ENCODE peak calls at places on chromosomes 12 and 14, in eight cellular contexts. H, I, O, Q, B, A, K and Y are unnamed samples.
A peak's percentile ranks its signal among the peaks of the same experiment; 100 is the strongest.

GRCh38 chr12:45416161-45416560 is 200.3 kb downstream of the ANO6 start:
- DNase-seq in B (no peak), A (no peak), O (no peak), K (no peak), Q (no peak), I (no peak), H (no peak), Y (no peak)

GRCh38 chr12:1429980-1430379 is 164.4 kb downstream of the FBXL14 start:
- DNase-seq in O (no peak), Q (peak; percentile 89), K (no peak), A (peak; percentile 37), H (no peak), B (no peak), I (no peak), Y (peak; percentile 63)

GRCh38 chr14:101360045-101360931 is 201.0 kb upstream of the DIO3 start:
- DNase-seq in I (no peak), H (peak; percentile 4), Q (peak; percentile 7), K (no peak), O (no peak), A (no peak), B (no peak), Y (no peak)

GRCh38 chr14:38882533-38882932 is 220.5 kb downstream of the SEC23A start:
- DNase-seq in H (no peak), A (no peak), B (no peak), I (no peak), Q (no peak), O (no peak), K (no peak), Y (no peak)

GRCh38 chr12:124694846-124695497 is 127.6 kb upstream of the NCOR2 start:
- DNase-seq in O (no peak), I (peak; percentile 83), A (no peak), H (no peak), B (no peak), K (no peak), Q (peak; percentile 94), Y (peak; percentile 93)

GRCh38 chr14:81062816-81063215 is 107.4 kb downstream of the TSHR start:
- DNase-seq in O (no peak), I (no peak), A (no peak), B (no peak), Q (no peak), K (no peak), H (no peak), Y (no peak)

GRCh38 chr12:112087055-112087850 is 21.3 kb downstream of the NAA25 start:
- DNase-seq in O (no peak), K (no peak), A (no peak), Q (peak; percentile 16), H (no peak), I (no peak), B (no peak), Y (no peak)

GRCh38 chr14:92677087-92677668 is 71.2 kb downstream of the LGMN start:
- DNase-seq in K (no peak), H (peak; percentile 53), O (no peak), A (no peak), Q (no peak), I (no peak), B (no peak), Y (no peak)

GRCh38 chr12:107491856-107492255 is 193.7 kb upstream of the PWP1 start:
- DNase-seq in K (no peak), O (no peak), H (no peak), Q (peak; percentile 16), B (no peak), A (no peak), I (no peak), Y (no peak)

GRCh38 chr14:70822706-70823185 is 13.4 kb upstream of the MAP3K9 start:
- DNase-seq in O (no peak), A (no peak), Q (peak; percentile 54), B (no peak), K (peak; percentile 51), I (no peak), H (no peak), Y (no peak)

GRCh38 chr14:101232340-101233015 is 328.8 kb upstream of the DIO3 start:
- DNase-seq in I (no peak), K (no peak), Q (no peak), A (no peak), H (no peak), B (no peak), O (no peak), Y (no peak)

GRCh38 chr14:61797304-61797703 is 35.1 kb downstream of the SNAPC1 start:
- DNase-seq in A (no peak), Q (no peak), O (no peak), H (no peak), K (no peak), I (no peak), B (no peak), Y (no peak)

GRCh38 chr12:108642899-108643654 is 9.4 kb upstream of the SELPLG start:
- DNase-seq in I (no peak), K (no peak), B (no peak), O (no peak), A (no peak), Q (no peak), H (no peak), Y (no peak)

GRCh38 chr14:36976571-36977023 is 195.8 kb downstream of the SLC25A21 start:
- DNase-seq in B (no peak), O (no peak), K (no peak), I (no peak), A (no peak), H (peak; percentile 92), Q (peak; percentile 56), Y (peak; percentile 33)

GRCh38 chr12:47881041-47881440 is 23.8 kb downstream of the VDR start:
- DNase-seq in K (no peak), A (no peak), O (no peak), B (no peak), Q (peak; percentile 55), H (no peak), I (no peak), Y (no peak)

GRCh38 chr12:27982951-27983350 is 10.4 kb upstream of the PTHLH start:
- DNase-seq in Q (no peak), A (no peak), O (no peak), B (no peak), H (no peak), K (no peak), I (no peak), Y (no peak)

GRCh38 chr12:121060149-121061001 is 21.3 kb upstream of the OASL start:
- DNase-seq in H (peak; percentile 45), O (peak; percentile 54), K (peak; percentile 40), I (peak; percentile 43), A (no peak), Q (peak; percentile 70), B (peak; percentile 22), Y (peak; percentile 32)

GRCh38 chr12:65278576-65279386 is at the start of gene MSRB3:
- DNase-seq in A (no peak), I (peak; percentile 17), O (no peak), Q (peak; percentile 88), K (peak; percentile 54), B (no peak), H (no peak), Y (peak; percentile 64)

GRCh38 chr14:99606359-99606758 is 2.4 kb upstream of the CCDC85C start:
- DNase-seq in K (no peak), H (peak; percentile 70), Q (no peak), A (no peak), B (no peak), I (no peak), O (no peak), Y (no peak)

GRCh38 chr12:63899396-63899795 is 54.9 kb downstream of the SRGAP1 start:
- DNase-seq in B (no peak), I (no peak), K (no peak), H (no peak), O (no peak), Q (no peak), A (no peak), Y (no peak)

GRCh38 chr14:24037658-24038037 is 14.2 kb upstream of the CARMIL3 start:
- DNase-seq in K (no peak), B (no peak), H (no peak), O (no peak), Q (no peak), I (no peak), A (no peak), Y (no peak)

GRCh38 chr12:50070314-50071060 is 13.1 kb downstream of the ASIC1 start:
- DNase-seq in K (peak; percentile 58), H (peak; percentile 83), Q (peak; percentile 94), O (peak; percentile 59), I (peak; percentile 45), B (no peak), A (peak; percentile 44), Y (peak; percentile 76)

GRCh38 chr12:9906888-9907287 is 25.3 kb downstream of the CLEC2A start:
- DNase-seq in K (no peak), B (no peak), A (no peak), I (no peak), H (no peak), Q (peak; percentile 2), O (peak; percentile 5), Y (no peak)

GRCh38 chr12:38101753-38102152 is 214.8 kb upstream of the ALG10B start:
- DNase-seq in O (no peak), Q (no peak), B (no peak), I (no peak), H (no peak), A (no peak), K (no peak), Y (no peak)

GRCh38 chr14:42140831-42141279 is 534.2 kb downstream of the LRFN5 start:
- DNase-seq in A (peak; percentile 41), I (no peak), O (no peak), Q (peak; percentile 85), K (no peak), H (no peak), B (no peak), Y (peak; percentile 24)

GRCh38 chr12:91483471-91483985 is 300.9 kb upstream of the DCN start:
- DNase-seq in K (no peak), O (no peak), I (no peak), Q (peak; percentile 4), A (peak; percentile 10), B (no peak), H (no peak), Y (no peak)

GRCh38 chr14:81423504-81423903 is 23.4 kb upstream of the STON2 start:
- DNase-seq in K (no peak), I (no peak), H (no peak), O (no peak), B (no peak), Q (no peak), A (no peak), Y (no peak)

GRCh38 chr12:95216704-95217376 is 427 bp downstream of the FGD6 start:
- DNase-seq in H (no peak), O (no peak), B (no peak), Q (no peak), A (no peak), K (no peak), I (no peak), Y (no peak)

GRCh38 chr14:73125169-73125588 is 11.1 kb upstream of the PSEN1 start:
- DNase-seq in I (no peak), Q (no peak), O (no peak), A (no peak), K (no peak), B (no peak), H (no peak), Y (no peak)

GRCh38 chr12:4855121-4855924 is 54.4 kb upstream of the KCNA1 start:
- DNase-seq in I (peak; percentile 8), Q (peak; percentile 84), H (peak; percentile 44), O (peak; percentile 24), K (peak; percentile 65), B (no peak), A (peak; percentile 38), Y (peak; percentile 80)

GRCh38 chr12:12007001-12007712 is 63.6 kb upstream of the BCL2L14 start:
- DNase-seq in A (no peak), K (no peak), Q (no peak), O (peak; percentile 43), H (no peak), I (no peak), B (no peak), Y (peak; percentile 22)